ENCODE peak calls at places on chromosome 12, in five cellular contexts. G is Jurkat, Clone E6-1; B is GM23248; U is epithelial cell of esophagus; I is uterus. N is an unnamed sample.

GRCh38 chr12:91492648-91493047 is 310.0 kb upstream of the DCN start:
- DNase-seq in G (no peak), B (no peak), U (no peak), I (no peak), N (no peak)

GRCh38 chr12:52054838-52055741 is 3.8 kb downstream of the NR4A1 start:
- DNase-seq in G (no peak), B (no peak), U (no peak), I (peak), N (no peak)

GRCh38 chr12:80946591-80946990 is 8.9 kb upstream of the LIN7A start:
- DNase-seq in G (no peak), B (peak), U (peak), I (no peak), N (no peak)

GRCh38 chr12:73947627-73948026 is 590.0 kb upstream of the ATXN7L3B start:
- DNase-seq in G (no peak), B (no peak), U (no peak), I (no peak), N (no peak)

GRCh38 chr12:3047961-3048360 is 29.2 kb upstream of the TSPAN9 start:
- DNase-seq in G (no peak), B (peak), U (no peak), I (no peak), N (no peak)

GRCh38 chr12:51012570-51013236 is 13.5 kb downstream of the SLC11A2 start:
- DNase-seq in G (no peak), B (no peak), U (no peak), I (no peak), N (no peak)

GRCh38 chr12:20097561-20097960 is 270.8 kb upstream of the PDE3A start:
- DNase-seq in G (no peak), B (peak), U (no peak), I (no peak), N (no peak)

GRCh38 chr12:83827860-83828259 is 1084.7 kb downstream of the SLC6A15 start:
- DNase-seq in G (no peak), B (no peak), U (no peak), I (no peak), N (no peak)

GRCh38 chr12:131905081-131905639 is 10.7 kb downstream of the ULK1 start:
- DNase-seq in G (peak), B (no peak), U (no peak), I (no peak), N (no peak)

GRCh38 chr12:19533567-19533966 is 94.3 kb downstream of the AEBP2 start:
- DNase-seq in G (no peak), B (no peak), U (no peak), I (no peak), N (no peak)

GRCh38 chr12:96136129-96136528 is 58.0 kb upstream of the ELK3 start:
- DNase-seq in G (no peak), B (peak), U (no peak), I (no peak), N (peak)

GRCh38 chr12:73863541-73863940 is 674.1 kb upstream of the ATXN7L3B start:
- DNase-seq in G (no peak), B (no peak), U (peak), I (no peak), N (no peak)

GRCh38 chr12:59517522-59517921 is 78.3 kb upstream of the SLC16A7 start:
- DNase-seq in G (no peak), B (no peak), U (no peak), I (no peak), N (no peak)

GRCh38 chr12:119334459-119335170 is at the start of gene CCDC60:
- DNase-seq in G (no peak), B (no peak), U (peak), I (no peak), N (no peak)

GRCh38 chr12:51395283-51396230 is 4.4 kb upstream of the GALNT6 start:
- DNase-seq in G (peak), B (no peak), U (no peak), I (no peak), N (no peak)

GRCh38 chr12:32603858-32604257 is 75.2 kb upstream of the DNM1L start:
- DNase-seq in G (no peak), B (peak), U (peak), I (no peak), N (no peak)

GRCh38 chr12:108722992-108723766 is 8.1 kb downstream of the CORO1C start:
- DNase-seq in G (no peak), B (peak), U (peak), I (no peak), N (no peak)

GRCh38 chr12:107677671-107678070 is 7.9 kb upstream of the PWP1 start:
- DNase-seq in G (no peak), B (no peak), U (no peak), I (no peak), N (no peak)

GRCh38 chr12:130873106-130873795 is 1.4 kb downstream of the RAN start:
- DNase-seq in G (no peak), B (peak), U (peak), I (no peak), N (no peak)

GRCh38 chr12:21852251-21852650 is 77.7 kb upstream of the KCNJ8 start:
- DNase-seq in G (no peak), B (peak), U (peak), I (no peak), N (no peak)

GRCh38 chr12:111412007-111412829 is 6.5 kb downstream of the SH2B3 start:
- DNase-seq in G (no peak), B (peak), U (no peak), I (no peak), N (peak)

GRCh38 chr12:130405332-130405731 is 67.6 kb downstream of the PIWIL1 start:
- DNase-seq in G (no peak), B (no peak), U (no peak), I (no peak), N (no peak)

GRCh38 chr12:99005601-99006000 is 360.5 kb downstream of the APAF1 start:
- DNase-seq in G (no peak), B (peak), U (no peak), I (no peak), N (no peak)

GRCh38 chr12:91732086-91732485 is 413.6 kb downstream of the BTG1 start:
- DNase-seq in G (no peak), B (peak), U (peak), I (no peak), N (no peak)

GRCh38 chr12:3869860-3870259 is 3.3 kb downstream of the PARP11 start:
- DNase-seq in G (peak), B (no peak), U (no peak), I (no peak), N (no peak)

GRCh38 chr12:9740109-9740750 is 7.3 kb upstream of the CLECL1 start:
- DNase-seq in G (no peak), B (no peak), U (no peak), I (no peak), N (peak)

GRCh38 chr12:31388713-31389112 is 62.8 kb upstream of the SINHCAF start:
- DNase-seq in G (no peak), B (no peak), U (no peak), I (no peak), N (no peak)

GRCh38 chr12:9041321-9041720 is 52.0 kb downstream of the KLRG1 start:
- DNase-seq in G (no peak), B (peak), U (peak), I (no peak), N (no peak)

GRCh38 chr12:58588771-58589170 is 331.5 kb downstream of the LRIG3 start:
- DNase-seq in G (no peak), B (peak), U (peak), I (no peak), N (no peak)

GRCh38 chr12:107027304-107028053 is 40.5 kb upstream of the MTERF2 start:
- DNase-seq in G (peak), B (peak), U (peak), I (no peak), N (no peak)

GRCh38 chr12:49952396-49953055 is 2.0 kb downstream of the AQP2 start:
- DNase-seq in G (no peak), B (no peak), U (no peak), I (no peak), N (no peak)

GRCh38 chr12:77102691-77103090 is 37.3 kb upstream of the E2F7 start:
- DNase-seq in G (no peak), B (peak), U (peak), I (no peak), N (no peak)

GRCh38 chr12:48106574-48107251 is 834 bp upstream of the SENP1 start:
- DNase-seq in G (no peak), B (no peak), U (no peak), I (no peak), N (no peak)

GRCh38 chr12:39533951-39534350 is 85.7 kb downstream of the ABCD2 start:
- DNase-seq in G (no peak), B (no peak), U (peak), I (no peak), N (no peak)
- H3K4me3 ChIP-seq in G (no peak), B (no peak), U (no peak), I (no peak), N (no peak)

DNA sequence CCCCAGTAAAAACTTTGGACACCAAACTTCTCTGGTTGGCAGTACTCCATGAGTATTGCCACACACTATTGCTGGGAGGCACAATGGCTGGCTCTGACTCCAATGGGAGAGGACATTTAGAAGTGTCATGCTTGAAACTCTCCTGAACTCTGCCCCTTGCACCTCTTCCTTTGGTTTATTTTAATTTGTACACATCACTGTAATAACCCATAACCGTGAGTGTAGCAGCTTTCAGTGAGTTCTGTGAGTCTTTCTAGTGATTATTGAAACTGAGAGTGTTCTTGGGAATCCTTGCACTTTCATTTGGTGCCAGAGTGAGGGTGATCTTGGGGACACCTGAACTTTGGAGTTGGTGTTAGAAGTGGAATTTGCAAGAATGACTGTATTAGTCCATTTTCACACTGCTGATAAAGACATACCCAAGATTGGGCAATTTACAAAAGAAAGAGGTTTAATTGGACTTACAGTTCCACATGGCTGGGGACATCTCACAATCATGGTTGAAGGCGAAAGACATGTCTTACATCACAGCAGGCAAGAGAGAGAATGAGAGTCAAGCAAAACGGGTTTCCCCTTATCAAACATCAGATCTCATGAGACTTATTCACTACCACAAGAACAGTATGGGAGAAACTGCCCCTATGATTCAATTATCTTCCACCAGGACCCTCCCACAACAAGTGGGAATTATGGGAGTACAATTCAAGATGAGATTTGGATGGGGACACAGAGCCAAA is 41.3 kb upstream of the CEP83 start:
- DNase-seq in G (no peak), B (peak), U (peak), I (no peak), N (no peak)
- H3K4me3 ChIP-seq in G (no peak), B (no peak), U (no peak), I (no peak), N (no peak)

GRCh38 chr12:53497461-53497860 is 1.8 kb downstream of the MAP3K12 start:
- DNase-seq in G (no peak), B (no peak), U (no peak), I (no peak), N (no peak)

GRCh38 chr12:53500119-53500775 is 836 bp upstream of the TARBP2 start:
- DNase-seq in G (no peak), B (peak), U (peak), I (peak), N (peak)

GRCh38 chr12:53496752-53497032 is 2.6 kb downstream of the MAP3K12 start:
- DNase-seq in G (no peak), B (no peak), U (no peak), I (no peak), N (no peak)

GRCh38 chr12:53499261-53500118 is at the start of gene MAP3K12:
- DNase-seq in G (no peak), B (peak), U (peak), I (peak), N (peak)

GRCh38 chr12:53498235-53498630 is 1.0 kb downstream of the MAP3K12 start:
- DNase-seq in G (no peak), B (no peak), U (no peak), I (no peak), N (no peak)
- H3K4me3 ChIP-seq in G (no peak), B (peak), U (peak), I (no peak), N (no peak)

GRCh38 chr12:103505371-103506236 is 9.8 kb upstream of the C12orf42 start:
- DNase-seq in G (no peak), B (no peak), U (peak), I (no peak), N (no peak)
- H3K4me3 ChIP-seq in G (no peak), B (no peak), U (no peak), I (no peak), N (no peak)

GRCh38 chr12:56565510-56566101 is 44.0 kb downstream of the RBMS2 start:
- DNase-seq in G (peak), B (peak), U (peak), I (peak), N (peak)
- H3K4me3 ChIP-seq in G (peak), B (no peak), U (no peak), I (no peak), N (no peak)

GRCh38 chr12:122116707-122117535 is 38.4 kb downstream of the MLXIP start:
- DNase-seq in G (no peak), B (no peak), U (no peak), I (no peak), N (no peak)
- H3K4me3 ChIP-seq in G (no peak), B (no peak), U (no peak), I (no peak), N (no peak)

DNA sequence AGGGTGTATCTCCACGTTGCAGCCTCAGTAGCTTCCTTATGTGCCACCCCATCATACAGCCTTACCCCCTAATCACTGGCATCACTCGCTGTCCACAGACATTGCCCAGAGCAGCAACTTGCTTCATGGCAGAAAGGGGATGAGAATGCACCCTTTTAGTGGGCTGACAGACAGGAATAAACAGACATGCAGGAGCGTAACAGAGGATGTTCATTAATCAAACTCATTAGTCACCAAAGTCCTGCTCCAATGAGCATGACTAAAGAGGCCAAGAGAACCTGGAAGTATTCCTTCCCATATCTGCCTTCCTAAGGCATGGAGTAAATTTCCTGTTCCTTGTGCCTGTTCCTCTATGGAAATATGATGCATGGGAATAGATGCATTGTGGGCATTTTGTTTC is 197.0 kb downstream of the PHLDA1 start:
- DNase-seq in G (no peak), B (no peak), U (peak), I (no peak), N (no peak)
- H3K4me3 ChIP-seq in G (no peak), B (no peak), U (no peak), I (no peak), N (no peak)

GRCh38 chr12:65823481-65824313 is 586 bp upstream of the HMGA2 start:
- DNase-seq in G (no peak), B (peak), U (peak), I (peak), N (peak)

GRCh38 chr12:65825573-65826512 is 1.6 kb downstream of the HMGA2 start:
- DNase-seq in G (no peak), B (peak), U (no peak), I (peak), N (peak)

GRCh38 chr12:65822732-65823480 is 1.4 kb upstream of the HMGA2 start:
- DNase-seq in G (peak), B (peak), U (peak), I (no peak), N (peak)

GRCh38 chr12:65825323-65825572 is 965 bp downstream of the HMGA2 start:
- DNase-seq in G (no peak), B (no peak), U (no peak), I (no peak), N (no peak)

DNA sequence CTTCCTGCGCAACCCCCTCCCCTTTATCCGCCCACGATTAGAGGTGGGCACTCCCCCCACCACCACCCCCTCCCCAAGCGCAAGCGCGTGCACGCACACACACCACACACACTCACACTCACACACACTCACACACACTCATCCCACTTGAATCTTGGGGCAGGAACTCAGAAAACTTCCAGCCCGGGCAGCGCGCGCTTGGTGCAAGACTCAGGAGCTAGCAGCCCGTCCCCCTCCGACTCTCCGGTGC is at the start of gene HMGA2:
- DNase-seq in G (no peak), B (peak), U (no peak), I (peak), N (peak)
- H3K4me3 ChIP-seq in G (peak), B (peak), U (peak), I (peak), N (peak)

GRCh38 chr12:116370004-116370404 is 92.5 kb upstream of the MED13L start:
- DNase-seq in G (no peak), B (peak), U (no peak), I (no peak), N (no peak)

GRCh38 chr12:116373610-116374606 is 96.4 kb upstream of the MED13L start:
- DNase-seq in G (no peak), B (no peak), U (no peak), I (no peak), N (no peak)

GRCh38 chr12:116372815-116373214 is 95.3 kb upstream of the MED13L start:
- DNase-seq in G (no peak), B (no peak), U (no peak), I (no peak), N (no peak)

GRCh38 chr12:116368196-116369194 is 91.0 kb upstream of the MED13L start:
- DNase-seq in G (no peak), B (no peak), U (no peak), I (no peak), N (peak)

DNA sequence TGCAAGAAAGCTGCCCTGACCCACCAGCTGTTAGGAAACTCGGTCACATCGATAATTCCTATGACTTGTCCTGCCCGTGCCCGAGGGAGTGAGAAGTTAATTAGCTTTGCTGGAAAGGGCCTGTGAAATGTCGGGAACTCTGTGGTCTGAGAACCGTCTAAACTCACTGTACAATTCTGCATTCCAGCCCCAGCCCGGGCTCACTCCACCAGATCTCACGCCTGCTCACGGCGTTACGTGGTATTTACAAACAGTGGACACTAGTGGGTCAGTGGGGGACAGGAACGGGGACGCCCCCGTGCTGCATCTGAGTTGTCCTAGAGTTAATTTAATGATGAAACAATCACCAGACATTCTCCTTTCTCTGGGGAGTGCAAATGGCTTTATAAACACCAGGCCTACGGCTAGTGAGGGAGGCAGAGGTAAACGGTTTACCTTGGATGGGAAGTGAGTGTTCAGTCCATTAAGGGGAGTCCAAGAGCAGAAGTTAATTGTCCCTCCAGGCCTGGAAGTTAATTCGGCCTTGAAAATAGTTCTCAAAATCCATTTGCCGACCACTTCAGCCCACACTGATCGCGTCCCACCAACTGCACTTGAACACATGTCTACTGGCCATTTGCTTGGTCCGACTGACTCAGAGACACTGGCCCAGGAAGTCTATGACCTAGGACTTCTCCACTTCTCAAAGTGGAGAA is 93.5 kb upstream of the MED13L start:
- DNase-seq in G (no peak), B (no peak), U (no peak), I (no peak), N (no peak)
- H3K4me3 ChIP-seq in G (no peak), B (no peak), U (no peak), I (no peak), N (no peak)